ENCODE peak calls at places on chromosomes 11 and 22, in seven cellular contexts. One of them, this sample, is unnamed.
A peak's percentile ranks its signal among the peaks of the same experiment; 100 is the strongest.

GRCh38 chr11:102610198-102610597 is 14.9 kb downstream of the MMP20 start:
- DNase-seq in kidney: no peak
- DNase-seq in GDM1: no peak
- DNase-seq in fibroblast of the conjunctiva: no peak
- DNase-seq in bronchial epithelial cell: no peak
- DNase-seq in CD8-positive, alpha-beta memory T cell: no peak
- DNase-seq in GM12891: no peak
- DNase-seq in this sample: no peak

GRCh38 chr11:60363542-60364525 is 14.5 kb upstream of the MS4A7 start:
- DNase-seq in kidney: no peak
- DNase-seq in GDM1: peak; percentile 74
- DNase-seq in fibroblast of the conjunctiva: peak; percentile 6
- DNase-seq in bronchial epithelial cell: peak; percentile 57
- DNase-seq in CD8-positive, alpha-beta memory T cell: peak; percentile 59
- DNase-seq in GM12891: peak; percentile 32
- DNase-seq in this sample: no peak

GRCh38 chr11:34148504-34149165 is 43.2 kb downstream of the NAT10 start:
- DNase-seq in kidney: peak; percentile 63
- DNase-seq in GDM1: no peak
- DNase-seq in fibroblast of the conjunctiva: no peak
- DNase-seq in bronchial epithelial cell: no peak
- DNase-seq in CD8-positive, alpha-beta memory T cell: no peak
- DNase-seq in GM12891: no peak
- DNase-seq in this sample: peak; percentile 72

GRCh38 chr11:13102865-13103539 is 93.9 kb downstream of the RASSF10 start:
- DNase-seq in kidney: no peak
- DNase-seq in GDM1: no peak
- DNase-seq in fibroblast of the conjunctiva: no peak
- DNase-seq in bronchial epithelial cell: no peak
- DNase-seq in CD8-positive, alpha-beta memory T cell: no peak
- DNase-seq in GM12891: no peak
- DNase-seq in this sample: no peak

GRCh38 chr11:114091791-114092397 is 32.4 kb downstream of the ZBTB16 start:
- DNase-seq in kidney: no peak
- DNase-seq in GDM1: no peak
- DNase-seq in fibroblast of the conjunctiva: no peak
- DNase-seq in bronchial epithelial cell: no peak
- DNase-seq in CD8-positive, alpha-beta memory T cell: no peak
- DNase-seq in GM12891: no peak
- DNase-seq in this sample: no peak

GRCh38 chr11:27545946-27546345 is 39.4 kb upstream of the LIN7C start:
- DNase-seq in kidney: no peak
- DNase-seq in GDM1: no peak
- DNase-seq in fibroblast of the conjunctiva: no peak
- DNase-seq in bronchial epithelial cell: no peak
- DNase-seq in CD8-positive, alpha-beta memory T cell: no peak
- DNase-seq in GM12891: no peak
- DNase-seq in this sample: no peak

GRCh38 chr11:14969922-14970323 is 2.2 kb downstream of the CALCA start:
- DNase-seq in kidney: no peak
- DNase-seq in GDM1: no peak
- DNase-seq in fibroblast of the conjunctiva: no peak
- DNase-seq in bronchial epithelial cell: peak; percentile 14
- DNase-seq in CD8-positive, alpha-beta memory T cell: peak; percentile 54
- DNase-seq in GM12891: no peak
- DNase-seq in this sample: no peak

GRCh38 chr22:22171357-22172218 is 73.0 kb upstream of the VPREB1 start:
- DNase-seq in kidney: no peak
- DNase-seq in GDM1: no peak
- DNase-seq in fibroblast of the conjunctiva: no peak
- DNase-seq in bronchial epithelial cell: peak; percentile 8
- DNase-seq in CD8-positive, alpha-beta memory T cell: no peak
- DNase-seq in GM12891: no peak
- DNase-seq in this sample: no peak

GRCh38 chr11:108669711-108670110 is 4.8 kb downstream of the DDX10 start:
- DNase-seq in kidney: no peak
- DNase-seq in GDM1: no peak
- DNase-seq in fibroblast of the conjunctiva: no peak
- DNase-seq in bronchial epithelial cell: no peak
- DNase-seq in CD8-positive, alpha-beta memory T cell: no peak
- DNase-seq in GM12891: no peak
- DNase-seq in this sample: no peak

This sample was measured in cardiac septum.